ENCODE peak calls at places on chromosome 14, in eight cellular contexts. One of them, this sample, is unnamed.

GRCh38 chr14:65926935-65927700 is 514.6 kb downstream of the FUT8 start:
- DNase-seq in A549: no peak
- DNase-seq in heart right ventricle: no peak
- DNase-seq in neural progenitor cell: no peak
- DNase-seq in HCT116: no peak
- DNase-seq in HepG2: no peak
- DNase-seq in CD8-positive, alpha-beta memory T cell: no peak
- DNase-seq in iPS DF 6.9: no peak
- DNase-seq in this sample: no peak

GRCh38 chr14:23364164-23364571 is 804 bp downstream of the EFS start:
- DNase-seq in A549: no peak
- DNase-seq in heart right ventricle: no peak
- DNase-seq in neural progenitor cell: no peak
- DNase-seq in HCT116: no peak
- DNase-seq in HepG2: no peak
- DNase-seq in CD8-positive, alpha-beta memory T cell: no peak
- DNase-seq in iPS DF 6.9: no peak
- DNase-seq in this sample: no peak

GRCh38 chr14:93036652-93037341 is 78.9 kb downstream of the ITPK1 start:
- DNase-seq in A549: peak; percentile 21
- DNase-seq in heart right ventricle: no peak
- DNase-seq in neural progenitor cell: peak; percentile 80
- DNase-seq in HCT116: no peak
- DNase-seq in HepG2: peak; percentile 69
- DNase-seq in CD8-positive, alpha-beta memory T cell: no peak
- DNase-seq in iPS DF 6.9: no peak
- DNase-seq in this sample: peak; percentile 45

GRCh38 chr14:87975636-87976035 is 17.3 kb downstream of the GALC start:
- DNase-seq in A549: no peak
- DNase-seq in heart right ventricle: no peak
- DNase-seq in neural progenitor cell: no peak
- DNase-seq in HCT116: no peak
- DNase-seq in HepG2: no peak
- DNase-seq in CD8-positive, alpha-beta memory T cell: no peak
- DNase-seq in iPS DF 6.9: no peak
- DNase-seq in this sample: no peak

GRCh38 chr14:79543966-79544365 is 667.3 kb downstream of the DIO2 start:
- DNase-seq in A549: peak; percentile 31
- DNase-seq in heart right ventricle: no peak
- DNase-seq in neural progenitor cell: peak; percentile 68
- DNase-seq in HCT116: no peak
- DNase-seq in HepG2: no peak
- DNase-seq in CD8-positive, alpha-beta memory T cell: no peak
- DNase-seq in iPS DF 6.9: peak; percentile 25
- DNase-seq in this sample: no peak

GRCh38 chr14:100406505-100407131 is 83.5 kb downstream of the SLC25A47 start:
- DNase-seq in A549: peak; percentile 66
- DNase-seq in heart right ventricle: no peak
- DNase-seq in neural progenitor cell: no peak
- DNase-seq in HCT116: no peak
- DNase-seq in HepG2: peak; percentile 66
- DNase-seq in CD8-positive, alpha-beta memory T cell: peak; percentile 26
- DNase-seq in iPS DF 6.9: no peak
- DNase-seq in this sample: no peak

GRCh38 chr14:95500772-95501401 is 15.6 kb downstream of the SYNE3 start:
- DNase-seq in A549: peak; percentile 31
- DNase-seq in heart right ventricle: no peak
- DNase-seq in neural progenitor cell: no peak
- DNase-seq in HCT116: no peak
- DNase-seq in HepG2: no peak
- DNase-seq in CD8-positive, alpha-beta memory T cell: no peak
- DNase-seq in iPS DF 6.9: no peak
- DNase-seq in this sample: no peak

GRCh38 chr14:37474191-37474590 is 120.9 kb downstream of the FOXA1 start:
- DNase-seq in A549: no peak
- DNase-seq in heart right ventricle: no peak
- DNase-seq in neural progenitor cell: no peak
- DNase-seq in HCT116: no peak
- DNase-seq in HepG2: no peak
- DNase-seq in CD8-positive, alpha-beta memory T cell: no peak
- DNase-seq in iPS DF 6.9: no peak
- DNase-seq in this sample: no peak

GRCh38 chr14:87430810-87431209 is 562.2 kb downstream of the GALC start:
- DNase-seq in A549: peak; percentile 41
- DNase-seq in heart right ventricle: no peak
- DNase-seq in neural progenitor cell: no peak
- DNase-seq in HCT116: no peak
- DNase-seq in HepG2: peak; percentile 21
- DNase-seq in CD8-positive, alpha-beta memory T cell: no peak
- DNase-seq in iPS DF 6.9: no peak
- DNase-seq in this sample: no peak

GRCh38 chr14:22824711-22825359 is 4.9 kb upstream of the MRPL52 start:
- DNase-seq in A549: peak; percentile 81
- DNase-seq in heart right ventricle: no peak
- DNase-seq in neural progenitor cell: no peak
- DNase-seq in HCT116: peak; percentile 53
- DNase-seq in HepG2: peak; percentile 85
- DNase-seq in CD8-positive, alpha-beta memory T cell: no peak
- DNase-seq in iPS DF 6.9: no peak
- DNase-seq in this sample: peak; percentile 47

GRCh38 chr14:70020350-70021170 is 141.3 kb downstream of the SMOC1 start:
- DNase-seq in A549: no peak
- DNase-seq in heart right ventricle: no peak
- DNase-seq in neural progenitor cell: no peak
- DNase-seq in HCT116: no peak
- DNase-seq in HepG2: no peak
- DNase-seq in CD8-positive, alpha-beta memory T cell: no peak
- DNase-seq in iPS DF 6.9: no peak
- DNase-seq in this sample: no peak

GRCh38 chr14:50363734-50364113 is 33.0 kb downstream of the CDKL1 start:
- DNase-seq in A549: no peak
- DNase-seq in heart right ventricle: no peak
- DNase-seq in neural progenitor cell: no peak
- DNase-seq in HCT116: no peak
- DNase-seq in HepG2: no peak
- DNase-seq in CD8-positive, alpha-beta memory T cell: peak; percentile 70
- DNase-seq in iPS DF 6.9: no peak
- DNase-seq in this sample: no peak

GRCh38 chr14:74401504-74402241 is 24.3 kb downstream of the SYNDIG1L start:
- DNase-seq in A549: no peak
- DNase-seq in heart right ventricle: peak; percentile 27
- DNase-seq in neural progenitor cell: peak; percentile 76
- DNase-seq in HCT116: no peak
- DNase-seq in HepG2: no peak
- DNase-seq in CD8-positive, alpha-beta memory T cell: peak; percentile 71
- DNase-seq in iPS DF 6.9: no peak
- DNase-seq in this sample: no peak

GRCh38 chr14:104395276-104395675 is 184.3 kb upstream of the C14orf180 start:
- DNase-seq in A549: no peak
- DNase-seq in heart right ventricle: no peak
- DNase-seq in neural progenitor cell: no peak
- DNase-seq in HCT116: no peak
- DNase-seq in HepG2: no peak
- DNase-seq in CD8-positive, alpha-beta memory T cell: no peak
- DNase-seq in iPS DF 6.9: no peak
- DNase-seq in this sample: no peak

GRCh38 chr14:54189358-54190354 is 207.2 kb upstream of the CDKN3 start:
- DNase-seq in A549: peak; percentile 55
- DNase-seq in heart right ventricle: no peak
- DNase-seq in neural progenitor cell: no peak
- DNase-seq in HCT116: peak; percentile 59
- DNase-seq in HepG2: no peak
- DNase-seq in CD8-positive, alpha-beta memory T cell: no peak
- DNase-seq in iPS DF 6.9: no peak
- DNase-seq in this sample: no peak

GRCh38 chr14:89384023-89384422 is 33.0 kb downstream of the FOXN3 start:
- DNase-seq in A549: no peak
- DNase-seq in heart right ventricle: no peak
- DNase-seq in neural progenitor cell: no peak
- DNase-seq in HCT116: no peak
- DNase-seq in HepG2: no peak
- DNase-seq in CD8-positive, alpha-beta memory T cell: no peak
- DNase-seq in iPS DF 6.9: no peak
- DNase-seq in this sample: no peak

GRCh38 chr14:81582420-81582819 is 48.8 kb upstream of the SEL1L start:
- DNase-seq in A549: no peak
- DNase-seq in heart right ventricle: no peak
- DNase-seq in neural progenitor cell: no peak
- DNase-seq in HCT116: no peak
- DNase-seq in HepG2: no peak
- DNase-seq in CD8-positive, alpha-beta memory T cell: no peak
- DNase-seq in iPS DF 6.9: no peak
- DNase-seq in this sample: no peak

GRCh38 chr14:54893151-54893760 is 9.4 kb downstream of the GCH1 start:
- DNase-seq in A549: peak; percentile 56
- DNase-seq in heart right ventricle: no peak
- DNase-seq in neural progenitor cell: peak; percentile 51
- DNase-seq in HCT116: peak; percentile 39
- DNase-seq in HepG2: peak; percentile 50
- DNase-seq in CD8-positive, alpha-beta memory T cell: peak; percentile 14
- DNase-seq in iPS DF 6.9: no peak
- DNase-seq in this sample: no peak

GRCh38 chr14:70803321-70804110 is 5.8 kb downstream of the MAP3K9 start:
- DNase-seq in A549: no peak
- DNase-seq in heart right ventricle: no peak
- DNase-seq in neural progenitor cell: no peak
- DNase-seq in HCT116: no peak
- DNase-seq in HepG2: no peak
- DNase-seq in CD8-positive, alpha-beta memory T cell: no peak
- DNase-seq in iPS DF 6.9: no peak
- DNase-seq in this sample: no peak

GRCh38 chr14:104427126-104427851 is 152.3 kb upstream of the C14orf180 start:
- DNase-seq in A549: no peak
- DNase-seq in heart right ventricle: no peak
- DNase-seq in neural progenitor cell: no peak
- DNase-seq in HCT116: no peak
- DNase-seq in HepG2: no peak
- DNase-seq in CD8-positive, alpha-beta memory T cell: no peak
- DNase-seq in iPS DF 6.9: no peak
- DNase-seq in this sample: no peak

GRCh38 chr14:37118673-37119366 is 53.6 kb downstream of the SLC25A21 start:
- DNase-seq in A549: no peak
- DNase-seq in heart right ventricle: no peak
- DNase-seq in neural progenitor cell: no peak
- DNase-seq in HCT116: no peak
- DNase-seq in HepG2: no peak
- DNase-seq in CD8-positive, alpha-beta memory T cell: no peak
- DNase-seq in iPS DF 6.9: no peak
- DNase-seq in this sample: no peak

GRCh38 chr14:101596742-101597141 is 35.4 kb downstream of the DIO3 start:
- DNase-seq in A549: no peak
- DNase-seq in heart right ventricle: no peak
- DNase-seq in neural progenitor cell: no peak
- DNase-seq in HCT116: no peak
- DNase-seq in HepG2: no peak
- DNase-seq in CD8-positive, alpha-beta memory T cell: no peak
- DNase-seq in iPS DF 6.9: no peak
- DNase-seq in this sample: no peak

DNA sequence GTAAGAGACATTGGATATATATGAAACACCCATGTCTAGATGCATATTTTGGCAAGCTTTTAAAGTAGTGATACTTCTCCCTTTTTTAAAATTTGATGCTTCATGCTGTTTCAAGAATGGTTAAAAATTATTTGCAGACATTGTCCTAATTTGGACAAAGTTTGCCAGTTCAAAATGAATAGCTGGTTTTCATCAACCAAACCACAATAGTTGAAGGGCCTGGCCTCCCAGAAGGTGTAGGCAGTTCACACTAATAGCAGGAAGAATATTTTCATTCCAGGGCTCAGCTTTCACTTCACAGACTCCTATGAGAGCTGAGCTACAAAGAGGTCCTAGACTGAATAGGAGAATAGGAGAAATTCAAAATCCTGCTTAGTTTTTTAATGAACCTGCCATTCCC is 78.7 kb downstream of the STXBP6 start:
- DNase-seq in A549: no peak
- DNase-seq in heart right ventricle: no peak
- DNase-seq in neural progenitor cell: no peak
- DNase-seq in HCT116: no peak
- DNase-seq in HepG2: no peak
- DNase-seq in CD8-positive, alpha-beta memory T cell: no peak
- DNase-seq in iPS DF 6.9: no peak
- DNase-seq in this sample: no peak
- H3K4me1 ChIP-seq in A549: peaks cover 6% of the 10 kb centered on the region
- H3K4me1 ChIP-seq in heart right ventricle: peaks cover 31% of the 10 kb centered on the region
- H3K4me1 ChIP-seq in neural progenitor cell: no peaks in the 10 kb centered on the region
- H3K4me1 ChIP-seq in HCT116: no peaks in the 10 kb centered on the region
- H3K4me1 ChIP-seq in HepG2: peaks cover 12% of the 10 kb centered on the region
- H3K4me1 ChIP-seq in CD8-positive, alpha-beta memory T cell: no peaks in the 10 kb centered on the region
- H3K4me1 ChIP-seq in iPS DF 6.9: no peaks in the 10 kb centered on the region
- H3K4me1 ChIP-seq in this sample: no peaks in the 10 kb centered on the region

DNA sequence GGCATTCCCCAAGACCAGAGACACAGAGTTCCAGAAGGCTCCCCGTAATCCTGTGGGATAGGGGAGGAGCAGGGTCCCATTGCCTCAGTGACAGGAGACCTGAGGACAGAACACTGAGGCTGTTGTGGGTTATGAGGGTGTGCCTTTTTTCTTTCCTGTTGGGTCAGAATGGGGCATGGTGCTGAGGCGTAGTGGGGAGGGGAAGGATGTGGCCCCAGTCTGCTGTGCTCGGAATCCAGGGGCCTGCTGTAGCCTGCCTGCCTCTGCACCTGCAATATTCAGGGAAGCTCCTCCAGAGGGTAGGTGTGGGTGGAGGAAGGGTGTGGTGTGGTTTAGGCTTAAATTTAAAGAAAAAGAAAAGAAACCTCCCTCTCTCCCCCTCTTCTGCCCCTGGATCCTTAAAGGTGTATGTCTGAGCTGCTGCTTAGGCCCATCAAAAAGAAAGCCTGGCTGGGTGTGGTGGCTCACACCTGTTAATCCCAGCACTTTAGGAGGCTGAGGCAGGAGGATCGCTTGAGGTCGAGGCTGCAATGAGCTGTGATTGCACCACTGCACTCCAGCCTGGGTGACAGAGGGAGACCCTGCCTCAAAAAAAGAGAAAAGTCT is 18.7 kb downstream of the PLEKHG3 start:
- DNase-seq in A549: no peak
- DNase-seq in heart right ventricle: no peak
- DNase-seq in neural progenitor cell: no peak
- DNase-seq in HCT116: no peak
- DNase-seq in HepG2: no peak
- DNase-seq in CD8-positive, alpha-beta memory T cell: peak; percentile 56
- DNase-seq in iPS DF 6.9: no peak
- DNase-seq in this sample: no peak
- H3K27ac ChIP-seq in A549: peak overlapping the region; percentile 81
- H3K27ac ChIP-seq in heart right ventricle: peak overlapping the region; percentile 39
- H3K27ac ChIP-seq in neural progenitor cell: no peak overlapping the region
- H3K27ac ChIP-seq in HCT116: no peak overlapping the region
- H3K27ac ChIP-seq in HepG2: no peak overlapping the region
- H3K27ac ChIP-seq in CD8-positive, alpha-beta memory T cell: peak overlapping the region; percentile 12
- H3K27ac ChIP-seq in iPS DF 6.9: no peak overlapping the region
- H3K27ac ChIP-seq in this sample: no peak overlapping the region

GRCh38 chr14:31300296-31300695 is 92.7 kb upstream of the HECTD1 start:
- DNase-seq in A549: peak; percentile 21
- DNase-seq in heart right ventricle: no peak
- DNase-seq in neural progenitor cell: no peak
- DNase-seq in HCT116: no peak
- DNase-seq in HepG2: no peak
- DNase-seq in CD8-positive, alpha-beta memory T cell: no peak
- DNase-seq in iPS DF 6.9: no peak
- DNase-seq in this sample: no peak
- H3K9me3 ChIP-seq in A549: no peaks in the 10 kb centered on the region
- H3K9me3 ChIP-seq in heart right ventricle: no peaks in the 10 kb centered on the region
- H3K9me3 ChIP-seq in neural progenitor cell: no peaks in the 10 kb centered on the region
- H3K9me3 ChIP-seq in HCT116: no peaks in the 10 kb centered on the region
- H3K9me3 ChIP-seq in HepG2: no peaks in the 10 kb centered on the region
- H3K9me3 ChIP-seq in CD8-positive, alpha-beta memory T cell: no peaks in the 10 kb centered on the region
- H3K9me3 ChIP-seq in iPS DF 6.9: no peaks in the 10 kb centered on the region
- H3K9me3 ChIP-seq in this sample: no peaks in the 10 kb centered on the region

GRCh38 chr14:96762650-96763049 is 34.5 kb upstream of the VRK1 start:
- DNase-seq in A549: peak; percentile 76
- DNase-seq in heart right ventricle: no peak
- DNase-seq in neural progenitor cell: peak; percentile 84
- DNase-seq in HCT116: peak; percentile 80
- DNase-seq in HepG2: peak; percentile 67
- DNase-seq in CD8-positive, alpha-beta memory T cell: peak; percentile 45
- DNase-seq in iPS DF 6.9: peak; percentile 75
- DNase-seq in this sample: no peak
- H3K4me1 ChIP-seq in A549: no peaks in the 10 kb centered on the region
- H3K4me1 ChIP-seq in heart right ventricle: no peaks in the 10 kb centered on the region
- H3K4me1 ChIP-seq in neural progenitor cell: no peaks in the 10 kb centered on the region
- H3K4me1 ChIP-seq in HCT116: no peaks in the 10 kb centered on the region
- H3K4me1 ChIP-seq in HepG2: no peaks in the 10 kb centered on the region
- H3K4me1 ChIP-seq in CD8-positive, alpha-beta memory T cell: no peaks in the 10 kb centered on the region
- H3K4me1 ChIP-seq in iPS DF 6.9: no peaks in the 10 kb centered on the region
- H3K4me1 ChIP-seq in this sample: no peaks in the 10 kb centered on the region

This sample was measured in ovary.